ENCODE peak calls at places on chromosomes 16 and 17, in seven cellular contexts. Q is T-helper 9 cell, W is right cardiac atrium, P is sciatic nerve, C is SK-N-SH, U is midbrain, B is EL. Z is an unnamed sample.

GRCh38 chr16:15518412-15519351 is 84.3 kb downstream of the BMERB1 start:
- DNase-seq in Q (no peak), B (peak), P (no peak), W (peak), C (no peak), U (no peak), Z (no peak)

GRCh38 chr17:66465701-66466100 is 163.3 kb downstream of the PRKCA start:
- DNase-seq in W (no peak), Q (no peak), B (no peak), C (no peak), U (no peak), P (no peak), Z (no peak)

GRCh38 chr17:15649861-15650391 is 30.4 kb upstream of the FBXW10B start:
- DNase-seq in C (no peak), P (no peak), B (peak), U (no peak), Q (no peak), W (peak), Z (peak)

GRCh38 chr16:29641561-29641960 is 21.5 kb upstream of the SPN start:
- DNase-seq in Q (no peak), C (no peak), W (no peak), B (no peak), P (no peak), U (no peak), Z (no peak)

GRCh38 chr17:73343168-73343634 is 31.4 kb upstream of the CDC42EP4 start:
- DNase-seq in Q (no peak), U (peak), P (peak), B (peak), C (peak), W (peak), Z (peak)

GRCh38 chr17:69525920-69526841 is 111.7 kb downstream of the MAP2K6 start:
- DNase-seq in C (peak), P (no peak), W (no peak), B (peak), Q (no peak), U (peak), Z (peak)

GRCh38 chr16:19502395-19503131 is 19.3 kb downstream of the GDE1 start:
- DNase-seq in C (peak), W (no peak), U (peak), Q (peak), B (peak), P (peak), Z (peak)

GRCh38 chr16:86734559-86735480 is 156.5 kb downstream of the FOXL1 start:
- DNase-seq in W (no peak), Q (no peak), C (no peak), P (no peak), B (no peak), U (no peak), Z (no peak)

GRCh38 chr17:42819939-42820535 is 4.0 kb downstream of the BECN1 start:
- DNase-seq in U (no peak), W (peak), P (no peak), Q (peak), B (peak), C (peak), Z (peak)

GRCh38 chr17:65634533-65634932 is 73.1 kb upstream of the AXIN2 start:
- DNase-seq in B (no peak), U (no peak), C (no peak), Q (no peak), P (no peak), W (no peak), Z (no peak)

GRCh38 chr17:82593590-82594087 is 54.6 kb downstream of the WDR45B start:
- DNase-seq in C (peak), B (no peak), U (no peak), P (no peak), W (peak), Q (peak), Z (no peak)

GRCh38 chr16:716250-716607 is 1.3 kb downstream of the METRN start:
- DNase-seq in P (peak), W (peak), Q (no peak), B (peak), U (peak), C (peak), Z (peak)

GRCh38 chr17:2511138-2511461 is 588 bp downstream of the METTL16 start:
- DNase-seq in P (no peak), U (no peak), B (no peak), W (no peak), C (no peak), Q (no peak), Z (no peak)

GRCh38 chr17:68509151-68510057 is 2.8 kb upstream of the PRKAR1A start:
- DNase-seq in W (peak), B (no peak), P (no peak), U (no peak), C (no peak), Q (no peak), Z (no peak)

GRCh38 chr16:29744541-29745101 is 1.2 kb downstream of the C16orf54 start:
- DNase-seq in Q (no peak), W (peak), B (no peak), C (no peak), U (no peak), P (no peak), Z (no peak)

GRCh38 chr16:66927012-66927436 is 1.7 kb upstream of the RRAD start:
- DNase-seq in Q (no peak), W (peak), B (peak), C (no peak), U (no peak), P (no peak), Z (peak)

GRCh38 chr16:89330177-89330856 is 112.8 kb downstream of the ZNF778 start:
- DNase-seq in B (peak), C (no peak), W (peak), P (no peak), U (no peak), Q (peak), Z (peak)

GRCh38 chr17:835263-835662 is 53.1 kb downstream of the MRM3 start:
- DNase-seq in P (no peak), C (no peak), U (no peak), W (no peak), B (peak), Q (no peak), Z (peak)

GRCh38 chr16:49471038-49471727 is 97.6 kb downstream of the C16orf78 start:
- DNase-seq in U (no peak), Q (no peak), B (no peak), W (no peak), C (no peak), P (no peak), Z (no peak)

GRCh38 chr17:29844339-29845048 is 85.5 kb downstream of the SSH2 start:
- DNase-seq in C (peak), W (peak), Q (no peak), B (no peak), U (no peak), P (no peak), Z (peak)

GRCh38 chr17:40307691-40308289 is 1.2 kb upstream of the RARA start:
- DNase-seq in C (no peak), P (no peak), B (no peak), W (no peak), U (no peak), Q (no peak), Z (no peak)

GRCh38 chr16:4679854-4680636 is 13.3 kb upstream of the NUDT16L1 start:
- DNase-seq in U (no peak), B (no peak), Q (no peak), P (peak), C (no peak), W (peak), Z (no peak)

GRCh38 chr17:64334851-64335250 is 55.8 kb downstream of the PECAM1 start:
- DNase-seq in B (no peak), P (no peak), W (no peak), U (no peak), C (no peak), Q (no peak), Z (no peak)

GRCh38 chr17:35088911-35089845 is 25.7 kb upstream of the RFFL start:
- DNase-seq in U (peak), C (peak), W (peak), P (peak), Q (peak), B (peak), Z (peak)

GRCh38 chr17:20997711-20998570 is 44.9 kb downstream of the USP22 start:
- DNase-seq in U (no peak), Q (no peak), B (peak), P (no peak), W (no peak), C (peak), Z (peak)

GRCh38 chr17:76383645-76384221 is 676 bp upstream of the SPHK1 start:
- DNase-seq in Q (peak), B (peak), W (peak), C (peak), P (no peak), U (no peak), Z (peak)

GRCh38 chr16:81447383-81448101 is 2.9 kb downstream of the CMIP start:
- DNase-seq in W (no peak), U (no peak), P (no peak), Q (no peak), B (no peak), C (no peak), Z (no peak)

GRCh38 chr17:47310186-47310733 is 13.5 kb upstream of the EFCAB13 start:
- DNase-seq in W (no peak), Q (no peak), U (no peak), C (no peak), B (no peak), P (no peak), Z (no peak)